ENCODE peak calls at places on chromosomes 2 and 18, in six cellular contexts. One of them, this sample, is unnamed.

GRCh38 chr2:232872826-232873225 is 2.8 kb downstream of the SNORC start:
- DNase-seq in stimulated activated CD4-positive, alpha-beta T cell treated with anti-CD3 and anti-CD28 coated beads, Interleukin-15, amount 100 ng/mL, for 48 hours: no peak
- DNase-seq in keratinocyte: no peak
- DNase-seq in activated CD4-positive, alpha-beta T cell treated with anti-CD3 and anti-CD28 coated beads, Interleukin-2, amount 10 ng/mL, durations not matched to agents 7 days and 5 days: no peak
- DNase-seq in HFFc6: no peak
- DNase-seq in GM03348: no peak
- DNase-seq in this sample: no peak

GRCh38 chr2:192390401-192390800 is 195.7 kb upstream of the TMEFF2 start:
- DNase-seq in activated CD4-positive, alpha-beta T cell treated with anti-CD3 and anti-CD28 coated beads, Interleukin-2, amount 10 ng/mL, durations not matched to agents 7 days and 5 days: no peak
- DNase-seq in GM03348: no peak
- DNase-seq in HFFc6: no peak
- DNase-seq in keratinocyte: no peak
- DNase-seq in stimulated activated CD4-positive, alpha-beta T cell treated with anti-CD3 and anti-CD28 coated beads, Interleukin-15, amount 100 ng/mL, for 48 hours: no peak
- DNase-seq in this sample: no peak

GRCh38 chr2:70043252-70043875 is 43.9 kb upstream of the PCBP1 start:
- DNase-seq in keratinocyte: no peak
- DNase-seq in GM03348: no peak
- DNase-seq in activated CD4-positive, alpha-beta T cell treated with anti-CD3 and anti-CD28 coated beads, Interleukin-2, amount 10 ng/mL, durations not matched to agents 7 days and 5 days: peak; percentile 71
- DNase-seq in stimulated activated CD4-positive, alpha-beta T cell treated with anti-CD3 and anti-CD28 coated beads, Interleukin-15, amount 100 ng/mL, for 48 hours: no peak
- DNase-seq in HFFc6: no peak
- DNase-seq in this sample: no peak

GRCh38 chr2:101418704-101419663 is 31.7 kb upstream of the CREG2 start:
- DNase-seq in activated CD4-positive, alpha-beta T cell treated with anti-CD3 and anti-CD28 coated beads, Interleukin-2, amount 10 ng/mL, durations not matched to agents 7 days and 5 days: peak; percentile 82
- DNase-seq in keratinocyte: no peak
- DNase-seq in GM03348: peak; percentile 84
- DNase-seq in HFFc6: peak; percentile 59
- DNase-seq in stimulated activated CD4-positive, alpha-beta T cell treated with anti-CD3 and anti-CD28 coated beads, Interleukin-15, amount 100 ng/mL, for 48 hours: peak; percentile 20
- DNase-seq in this sample: peak; percentile 82

GRCh38 chr2:54482725-54483124 is 26.6 kb downstream of the SPTBN1 start:
- DNase-seq in activated CD4-positive, alpha-beta T cell treated with anti-CD3 and anti-CD28 coated beads, Interleukin-2, amount 10 ng/mL, durations not matched to agents 7 days and 5 days: no peak
- DNase-seq in HFFc6: peak; percentile 92
- DNase-seq in keratinocyte: no peak
- DNase-seq in GM03348: peak; percentile 81
- DNase-seq in stimulated activated CD4-positive, alpha-beta T cell treated with anti-CD3 and anti-CD28 coated beads, Interleukin-15, amount 100 ng/mL, for 48 hours: no peak
- DNase-seq in this sample: peak; percentile 94

GRCh38 chr2:157182834-157183396 is 74.6 kb upstream of the GALNT5 start:
- DNase-seq in GM03348: peak; percentile 73
- DNase-seq in keratinocyte: no peak
- DNase-seq in activated CD4-positive, alpha-beta T cell treated with anti-CD3 and anti-CD28 coated beads, Interleukin-2, amount 10 ng/mL, durations not matched to agents 7 days and 5 days: no peak
- DNase-seq in HFFc6: peak; percentile 91
- DNase-seq in stimulated activated CD4-positive, alpha-beta T cell treated with anti-CD3 and anti-CD28 coated beads, Interleukin-15, amount 100 ng/mL, for 48 hours: no peak
- DNase-seq in this sample: peak; percentile 90

GRCh38 chr2:224909885-224910517 is 132.3 kb downstream of the DOCK10 start:
- DNase-seq in keratinocyte: no peak
- DNase-seq in GM03348: peak; percentile 62
- DNase-seq in activated CD4-positive, alpha-beta T cell treated with anti-CD3 and anti-CD28 coated beads, Interleukin-2, amount 10 ng/mL, durations not matched to agents 7 days and 5 days: no peak
- DNase-seq in HFFc6: peak; percentile 56
- DNase-seq in stimulated activated CD4-positive, alpha-beta T cell treated with anti-CD3 and anti-CD28 coated beads, Interleukin-15, amount 100 ng/mL, for 48 hours: no peak
- DNase-seq in this sample: peak; percentile 93

GRCh38 chr2:402721-403120 is 114.8 kb upstream of the ALKAL2 start:
- DNase-seq in keratinocyte: no peak
- DNase-seq in HFFc6: no peak
- DNase-seq in GM03348: no peak
- DNase-seq in activated CD4-positive, alpha-beta T cell treated with anti-CD3 and anti-CD28 coated beads, Interleukin-2, amount 10 ng/mL, durations not matched to agents 7 days and 5 days: no peak
- DNase-seq in stimulated activated CD4-positive, alpha-beta T cell treated with anti-CD3 and anti-CD28 coated beads, Interleukin-15, amount 100 ng/mL, for 48 hours: no peak
- DNase-seq in this sample: no peak

GRCh38 chr2:43333656-43334144 is 107.3 kb upstream of the ZFP36L2 start:
- DNase-seq in GM03348: peak; percentile 57
- DNase-seq in stimulated activated CD4-positive, alpha-beta T cell treated with anti-CD3 and anti-CD28 coated beads, Interleukin-15, amount 100 ng/mL, for 48 hours: no peak
- DNase-seq in keratinocyte: peak; percentile 15
- DNase-seq in activated CD4-positive, alpha-beta T cell treated with anti-CD3 and anti-CD28 coated beads, Interleukin-2, amount 10 ng/mL, durations not matched to agents 7 days and 5 days: no peak
- DNase-seq in HFFc6: no peak
- DNase-seq in this sample: peak; percentile 76

GRCh38 chr2:120826260-120826648 is 90.6 kb downstream of the GLI2 start:
- DNase-seq in stimulated activated CD4-positive, alpha-beta T cell treated with anti-CD3 and anti-CD28 coated beads, Interleukin-15, amount 100 ng/mL, for 48 hours: no peak
- DNase-seq in GM03348: no peak
- DNase-seq in activated CD4-positive, alpha-beta T cell treated with anti-CD3 and anti-CD28 coated beads, Interleukin-2, amount 10 ng/mL, durations not matched to agents 7 days and 5 days: no peak
- DNase-seq in HFFc6: no peak
- DNase-seq in keratinocyte: no peak
- DNase-seq in this sample: no peak

GRCh38 chr2:75608684-75609333 is 37.8 kb upstream of the MRPL19 start:
- DNase-seq in keratinocyte: no peak
- DNase-seq in HFFc6: peak; percentile 25
- DNase-seq in GM03348: peak; percentile 75
- DNase-seq in activated CD4-positive, alpha-beta T cell treated with anti-CD3 and anti-CD28 coated beads, Interleukin-2, amount 10 ng/mL, durations not matched to agents 7 days and 5 days: peak; percentile 51
- DNase-seq in stimulated activated CD4-positive, alpha-beta T cell treated with anti-CD3 and anti-CD28 coated beads, Interleukin-15, amount 100 ng/mL, for 48 hours: peak; percentile 13
- DNase-seq in this sample: no peak

GRCh38 chr2:30721668-30722647 is 85.3 kb downstream of the CAPN13 start:
- DNase-seq in stimulated activated CD4-positive, alpha-beta T cell treated with anti-CD3 and anti-CD28 coated beads, Interleukin-15, amount 100 ng/mL, for 48 hours: no peak
- DNase-seq in HFFc6: no peak
- DNase-seq in activated CD4-positive, alpha-beta T cell treated with anti-CD3 and anti-CD28 coated beads, Interleukin-2, amount 10 ng/mL, durations not matched to agents 7 days and 5 days: no peak
- DNase-seq in keratinocyte: no peak
- DNase-seq in GM03348: no peak
- DNase-seq in this sample: no peak

GRCh38 chr2:23664069-23664788 is 262.7 kb downstream of the ATAD2B start:
- DNase-seq in stimulated activated CD4-positive, alpha-beta T cell treated with anti-CD3 and anti-CD28 coated beads, Interleukin-15, amount 100 ng/mL, for 48 hours: no peak
- DNase-seq in activated CD4-positive, alpha-beta T cell treated with anti-CD3 and anti-CD28 coated beads, Interleukin-2, amount 10 ng/mL, durations not matched to agents 7 days and 5 days: no peak
- DNase-seq in HFFc6: no peak
- DNase-seq in GM03348: no peak
- DNase-seq in keratinocyte: no peak
- DNase-seq in this sample: no peak

GRCh38 chr2:67510745-67511144 is 113.6 kb downstream of the ETAA1 start:
- DNase-seq in keratinocyte: no peak
- DNase-seq in HFFc6: no peak
- DNase-seq in activated CD4-positive, alpha-beta T cell treated with anti-CD3 and anti-CD28 coated beads, Interleukin-2, amount 10 ng/mL, durations not matched to agents 7 days and 5 days: no peak
- DNase-seq in GM03348: no peak
- DNase-seq in stimulated activated CD4-positive, alpha-beta T cell treated with anti-CD3 and anti-CD28 coated beads, Interleukin-15, amount 100 ng/mL, for 48 hours: no peak
- DNase-seq in this sample: peak; percentile 52

GRCh38 chr2:176561706-176562105 is 292.5 kb downstream of the MTX2 start:
- DNase-seq in activated CD4-positive, alpha-beta T cell treated with anti-CD3 and anti-CD28 coated beads, Interleukin-2, amount 10 ng/mL, durations not matched to agents 7 days and 5 days: no peak
- DNase-seq in GM03348: no peak
- DNase-seq in keratinocyte: no peak
- DNase-seq in HFFc6: no peak
- DNase-seq in stimulated activated CD4-positive, alpha-beta T cell treated with anti-CD3 and anti-CD28 coated beads, Interleukin-15, amount 100 ng/mL, for 48 hours: no peak
- DNase-seq in this sample: no peak

GRCh38 chr18:58202406-58202730 is 158.3 kb downstream of the NEDD4L start:
- DNase-seq in stimulated activated CD4-positive, alpha-beta T cell treated with anti-CD3 and anti-CD28 coated beads, Interleukin-15, amount 100 ng/mL, for 48 hours: no peak
- DNase-seq in GM03348: no peak
- DNase-seq in activated CD4-positive, alpha-beta T cell treated with anti-CD3 and anti-CD28 coated beads, Interleukin-2, amount 10 ng/mL, durations not matched to agents 7 days and 5 days: no peak
- DNase-seq in keratinocyte: no peak
- DNase-seq in HFFc6: peak; percentile 80
- DNase-seq in this sample: no peak

GRCh38 chr18:45783097-45784075 is 42.1 kb upstream of the SIGLEC15 start:
- DNase-seq in GM03348: peak; percentile 80
- DNase-seq in keratinocyte: no peak
- DNase-seq in activated CD4-positive, alpha-beta T cell treated with anti-CD3 and anti-CD28 coated beads, Interleukin-2, amount 10 ng/mL, durations not matched to agents 7 days and 5 days: no peak
- DNase-seq in stimulated activated CD4-positive, alpha-beta T cell treated with anti-CD3 and anti-CD28 coated beads, Interleukin-15, amount 100 ng/mL, for 48 hours: no peak
- DNase-seq in HFFc6: peak; percentile 65
- DNase-seq in this sample: no peak

GRCh38 chr2:100068395-100068794 is 74.0 kb downstream of the AFF3 start:
- DNase-seq in keratinocyte: no peak
- DNase-seq in GM03348: no peak
- DNase-seq in HFFc6: no peak
- DNase-seq in activated CD4-positive, alpha-beta T cell treated with anti-CD3 and anti-CD28 coated beads, Interleukin-2, amount 10 ng/mL, durations not matched to agents 7 days and 5 days: no peak
- DNase-seq in stimulated activated CD4-positive, alpha-beta T cell treated with anti-CD3 and anti-CD28 coated beads, Interleukin-15, amount 100 ng/mL, for 48 hours: no peak
- DNase-seq in this sample: no peak

GRCh38 chr2:236747426-236747825 is 177.8 kb downstream of the ACKR3 start:
- DNase-seq in GM03348: no peak
- DNase-seq in activated CD4-positive, alpha-beta T cell treated with anti-CD3 and anti-CD28 coated beads, Interleukin-2, amount 10 ng/mL, durations not matched to agents 7 days and 5 days: no peak
- DNase-seq in stimulated activated CD4-positive, alpha-beta T cell treated with anti-CD3 and anti-CD28 coated beads, Interleukin-15, amount 100 ng/mL, for 48 hours: no peak
- DNase-seq in HFFc6: no peak
- DNase-seq in keratinocyte: no peak
- DNase-seq in this sample: no peak

GRCh38 chr2:219650426-219651248 is 23.2 kb downstream of the SLC4A3 start:
- DNase-seq in activated CD4-positive, alpha-beta T cell treated with anti-CD3 and anti-CD28 coated beads, Interleukin-2, amount 10 ng/mL, durations not matched to agents 7 days and 5 days: no peak
- DNase-seq in GM03348: no peak
- DNase-seq in HFFc6: no peak
- DNase-seq in keratinocyte: no peak
- DNase-seq in stimulated activated CD4-positive, alpha-beta T cell treated with anti-CD3 and anti-CD28 coated beads, Interleukin-15, amount 100 ng/mL, for 48 hours: no peak
- DNase-seq in this sample: no peak

GRCh38 chr2:84493494-84493893 is 22.8 kb upstream of the DNAH6 start:
- DNase-seq in keratinocyte: no peak
- DNase-seq in GM03348: peak; percentile 78
- DNase-seq in stimulated activated CD4-positive, alpha-beta T cell treated with anti-CD3 and anti-CD28 coated beads, Interleukin-15, amount 100 ng/mL, for 48 hours: no peak
- DNase-seq in HFFc6: peak; percentile 88
- DNase-seq in activated CD4-positive, alpha-beta T cell treated with anti-CD3 and anti-CD28 coated beads, Interleukin-2, amount 10 ng/mL, durations not matched to agents 7 days and 5 days: no peak
- DNase-seq in this sample: peak; percentile 84

GRCh38 chr2:42116195-42117181 is 52.7 kb upstream of the EML4 start:
- DNase-seq in activated CD4-positive, alpha-beta T cell treated with anti-CD3 and anti-CD28 coated beads, Interleukin-2, amount 10 ng/mL, durations not matched to agents 7 days and 5 days: no peak
- DNase-seq in stimulated activated CD4-positive, alpha-beta T cell treated with anti-CD3 and anti-CD28 coated beads, Interleukin-15, amount 100 ng/mL, for 48 hours: no peak
- DNase-seq in keratinocyte: no peak
- DNase-seq in HFFc6: peak; percentile 45
- DNase-seq in GM03348: peak; percentile 79
- DNase-seq in this sample: peak; percentile 78

GRCh38 chr2:150219861-150220260 is 267.6 kb downstream of the RND3 start:
- DNase-seq in activated CD4-positive, alpha-beta T cell treated with anti-CD3 and anti-CD28 coated beads, Interleukin-2, amount 10 ng/mL, durations not matched to agents 7 days and 5 days: no peak
- DNase-seq in stimulated activated CD4-positive, alpha-beta T cell treated with anti-CD3 and anti-CD28 coated beads, Interleukin-15, amount 100 ng/mL, for 48 hours: no peak
- DNase-seq in GM03348: no peak
- DNase-seq in keratinocyte: no peak
- DNase-seq in HFFc6: no peak
- DNase-seq in this sample: no peak

GRCh38 chr2:127673304-127674069 is 1.8 kb downstream of the LIMS2 start:
- DNase-seq in keratinocyte: no peak
- DNase-seq in stimulated activated CD4-positive, alpha-beta T cell treated with anti-CD3 and anti-CD28 coated beads, Interleukin-15, amount 100 ng/mL, for 48 hours: no peak
- DNase-seq in GM03348: peak; percentile 44
- DNase-seq in HFFc6: no peak
- DNase-seq in activated CD4-positive, alpha-beta T cell treated with anti-CD3 and anti-CD28 coated beads, Interleukin-2, amount 10 ng/mL, durations not matched to agents 7 days and 5 days: no peak
- DNase-seq in this sample: no peak

GRCh38 chr18:5628512-5629255 is 84.9 kb upstream of the EPB41L3 start:
- DNase-seq in stimulated activated CD4-positive, alpha-beta T cell treated with anti-CD3 and anti-CD28 coated beads, Interleukin-15, amount 100 ng/mL, for 48 hours: no peak
- DNase-seq in keratinocyte: no peak
- DNase-seq in activated CD4-positive, alpha-beta T cell treated with anti-CD3 and anti-CD28 coated beads, Interleukin-2, amount 10 ng/mL, durations not matched to agents 7 days and 5 days: peak; percentile 10
- DNase-seq in GM03348: peak; percentile 60
- DNase-seq in HFFc6: no peak
- DNase-seq in this sample: peak; percentile 61